ENCODE peak calls at places on chromosomes 11 and 22, in six cellular contexts. Q, J, L, P, E and Z are unnamed samples.

GRCh38 chr11:123174196-123175183 is 20.6 kb downstream of the CLMP start:
- DNase-seq in Q (no peak), J (peak), L (peak), P (no peak), E (no peak), Z (no peak)

GRCh38 chr11:130315354-130315970 is 745 bp upstream of the ZBTB44 start:
- DNase-seq in Q (no peak), J (no peak), L (no peak), P (peak), E (peak), Z (peak)

GRCh38 chr11:85663080-85663729 is 1.7 kb downstream of the CREBZF start:
- DNase-seq in Q (no peak), J (no peak), L (no peak), P (no peak), E (no peak), Z (no peak)

GRCh38 chr11:10666976-10667892 is 26.3 kb downstream of the IRAG1 start:
- DNase-seq in Q (no peak), J (no peak), L (no peak), P (no peak), E (no peak), Z (no peak)

GRCh38 chr22:46915978-46916730 is 153.7 kb downstream of the TBC1D22A start:
- DNase-seq in Q (no peak), J (no peak), L (no peak), P (no peak), E (no peak), Z (no peak)

GRCh38 chr11:34755671-34756070 is 134.8 kb downstream of the EHF start:
- DNase-seq in Q (no peak), J (no peak), L (no peak), P (no peak), E (no peak), Z (no peak)

GRCh38 chr11:5809122-5809519 is 397 bp downstream of the OR52N2 start:
- DNase-seq in Q (no peak), J (no peak), L (peak), P (no peak), E (no peak), Z (no peak)

GRCh38 chr22:19287076-19287724 is 4.3 kb downstream of the CLTCL1 start:
- DNase-seq in Q (no peak), J (peak), L (peak), P (no peak), E (no peak), Z (no peak)

GRCh38 chr22:37892566-37893338 is 13.3 kb upstream of the MICALL1 start:
- DNase-seq in Q (no peak), J (no peak), L (no peak), P (peak), E (no peak), Z (no peak)

GRCh38 chr11:133597236-133597635 is 64.9 kb upstream of the OPCML start:
- DNase-seq in Q (no peak), J (no peak), L (no peak), P (no peak), E (no peak), Z (no peak)

GRCh38 chr11:67504023-67504949 is 877 bp downstream of the PITPNM1 start:
- DNase-seq in Q (no peak), J (no peak), L (peak), P (peak), E (peak), Z (peak)

GRCh38 chr11:62889484-62890437 is 9.1 kb downstream of the SLC3A2 start:
- DNase-seq in Q (no peak), J (peak), L (peak), P (peak), E (no peak), Z (no peak)

DNA sequence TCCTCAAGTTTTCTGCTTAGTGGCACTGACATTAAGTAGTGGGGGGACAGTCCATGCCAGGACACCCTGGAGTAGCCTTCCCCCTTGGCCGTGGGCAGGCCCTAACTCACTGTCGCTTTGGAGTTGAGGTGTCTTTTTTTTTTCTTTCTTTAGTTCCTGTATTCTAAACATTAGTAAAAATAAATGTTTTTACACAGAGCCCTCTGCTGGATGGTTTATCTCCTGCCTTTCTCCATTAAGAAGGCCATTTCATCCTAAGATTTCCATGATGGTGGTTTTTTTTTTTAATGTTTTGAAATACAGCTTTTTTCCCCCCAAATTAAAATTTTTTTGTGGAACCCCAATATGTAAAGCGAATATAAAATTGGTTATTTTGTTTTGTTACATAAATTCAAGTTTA is 1.8 kb upstream of the TIGD3 start:
- DNase-seq in Q (no peak), J (no peak), L (no peak), P (no peak), E (no peak), Z (no peak)
- TF ChIP-seq CTCF in Q (no peak), J (peak), L (peak), P (no peak), E (peak), Z (no peak)

GRCh38 chr11:8167796-8168195 is 1.0 kb downstream of the RIC3 start:
- DNase-seq in Q (no peak), J (no peak), L (no peak), P (no peak), E (no peak), Z (no peak)

DNA sequence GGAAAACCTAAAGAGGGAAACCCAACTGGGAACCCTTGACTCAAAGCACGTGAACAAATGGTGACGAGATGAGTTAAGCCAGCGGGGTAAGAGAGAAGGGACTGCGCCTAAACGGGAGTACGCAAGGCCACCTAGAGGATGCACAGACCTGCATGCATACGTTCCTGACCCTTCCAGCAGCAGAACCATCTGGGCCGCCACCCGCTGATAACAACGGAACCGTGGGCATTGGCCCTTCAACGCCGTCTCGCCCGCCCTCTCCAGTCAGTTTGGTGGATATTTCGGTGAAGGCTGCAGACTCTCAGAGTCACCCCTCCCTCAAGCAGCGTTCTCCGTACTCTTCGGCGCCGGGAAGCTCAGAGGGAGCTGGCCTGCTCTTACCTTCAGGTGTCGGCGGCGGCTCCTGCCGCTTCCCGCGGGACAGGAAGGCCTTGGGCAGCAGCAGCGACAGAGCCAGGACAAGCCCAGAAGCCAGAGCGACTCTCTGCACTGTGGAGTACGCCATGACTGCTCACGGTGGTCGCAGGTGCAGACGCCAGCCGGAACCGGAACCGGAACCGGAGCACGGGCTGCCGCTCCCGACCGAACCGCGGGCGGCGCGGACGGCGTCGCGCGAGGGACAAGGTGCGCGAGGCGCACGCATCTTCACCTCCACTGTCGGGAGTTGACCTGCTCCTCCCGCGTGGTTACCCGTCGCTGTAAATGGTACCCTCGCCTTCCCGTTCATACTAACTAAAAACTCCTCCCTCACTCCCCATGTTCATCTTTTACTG is at the start of gene RIC3:
- DNase-seq in Q (no peak), J (peak), L (no peak), P (peak), E (peak), Z (peak)
- TF ChIP-seq CTCF in Q (no peak), J (no peak), L (no peak), P (no peak), E (no peak), Z (no peak)

GRCh38 chr11:117454564-117454917 is 126.9 kb downstream of the CEP164 start:
- DNase-seq in Q (no peak), J (no peak), L (no peak), P (no peak), E (no peak), Z (no peak)

GRCh38 chr11:117456027-117456720 is 128.5 kb downstream of the CEP164 start:
- DNase-seq in Q (no peak), J (no peak), L (no peak), P (peak), E (no peak), Z (no peak)

GRCh38 chr11:117457031-117457785 is 129.6 kb downstream of the CEP164 start:
- DNase-seq in Q (no peak), J (no peak), L (no peak), P (no peak), E (no peak), Z (no peak)

GRCh38 chr11:117457835-117458234 is 130.2 kb downstream of the CEP164 start:
- DNase-seq in Q (no peak), J (no peak), L (no peak), P (no peak), E (no peak), Z (no peak)

GRCh38 chr11:117453886-117454563 is 126.4 kb downstream of the CEP164 start:
- DNase-seq in Q (no peak), J (no peak), L (no peak), P (no peak), E (no peak), Z (no peak)
- TF ChIP-seq CTCF in Q (no peak), J (no peak), L (no peak), P (no peak), E (no peak), Z (no peak)

DNA sequence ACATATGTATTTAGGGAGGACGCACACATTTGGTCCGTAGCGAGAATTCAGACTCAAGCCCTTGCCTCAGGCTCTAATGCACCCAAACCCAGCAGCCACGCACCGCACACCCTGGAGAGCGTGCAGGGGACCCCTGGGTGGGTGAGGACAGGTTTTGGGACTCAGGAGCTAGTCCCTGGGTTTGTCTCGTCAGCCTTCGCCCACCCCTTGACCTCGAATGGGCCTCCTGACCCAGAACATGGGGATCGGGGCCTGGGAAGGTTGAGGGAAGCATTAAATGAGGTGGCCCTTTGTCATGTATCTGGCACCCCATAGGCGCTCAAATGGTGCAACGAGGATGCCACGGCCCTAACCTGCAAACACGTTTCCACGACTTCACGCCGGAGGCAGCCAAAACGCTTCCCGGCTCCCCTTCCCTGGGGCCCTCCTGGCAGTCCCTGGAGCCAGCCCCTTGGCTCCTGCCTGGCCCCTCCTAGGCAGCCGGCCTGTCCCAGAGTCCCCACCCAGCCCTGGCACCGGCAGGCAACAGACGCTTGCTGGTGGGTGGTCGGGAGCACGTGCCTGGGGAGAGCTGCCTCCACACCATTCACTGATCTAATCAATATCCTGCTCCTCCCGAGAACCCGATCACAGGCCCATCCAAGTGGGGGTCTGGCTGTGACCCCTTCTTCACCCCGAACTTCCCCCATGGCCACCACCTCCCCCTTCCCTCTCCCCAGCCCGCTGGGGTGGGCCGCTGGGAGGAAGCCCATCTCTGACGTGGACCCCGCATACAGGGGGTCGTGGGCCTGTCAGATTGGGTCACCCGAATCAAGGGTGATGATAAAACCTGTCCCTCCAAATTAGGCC is 5.4 kb upstream of the LINC01488 start:
- DNase-seq in Q (no peak), J (no peak), L (no peak), P (no peak), E (no peak), Z (no peak)
- TF ChIP-seq CTCF in Q (no peak), J (no peak), L (no peak), P (no peak), E (no peak), Z (no peak)

GRCh38 chr11:86865436-86865835 is 65.1 kb downstream of the PRSS23 start:
- DNase-seq in Q (no peak), J (no peak), L (no peak), P (no peak), E (no peak), Z (no peak)

GRCh38 chr11:86861810-86862209 is 61.5 kb downstream of the PRSS23 start:
- DNase-seq in Q (no peak), J (peak), L (peak), P (no peak), E (no peak), Z (no peak)
- TF ChIP-seq CTCF in Q (no peak), J (peak), L (peak), P (no peak), E (no peak), Z (no peak)

GRCh38 chr22:48580481-48580970 is 1247.1 kb downstream of the BRD1 start:
- DNase-seq in Q (no peak), J (no peak), L (no peak), P (no peak), E (no peak), Z (no peak)
- TF ChIP-seq CTCF in Q (no peak), J (no peak), L (no peak), P (no peak), E (no peak), Z (no peak)

DNA sequence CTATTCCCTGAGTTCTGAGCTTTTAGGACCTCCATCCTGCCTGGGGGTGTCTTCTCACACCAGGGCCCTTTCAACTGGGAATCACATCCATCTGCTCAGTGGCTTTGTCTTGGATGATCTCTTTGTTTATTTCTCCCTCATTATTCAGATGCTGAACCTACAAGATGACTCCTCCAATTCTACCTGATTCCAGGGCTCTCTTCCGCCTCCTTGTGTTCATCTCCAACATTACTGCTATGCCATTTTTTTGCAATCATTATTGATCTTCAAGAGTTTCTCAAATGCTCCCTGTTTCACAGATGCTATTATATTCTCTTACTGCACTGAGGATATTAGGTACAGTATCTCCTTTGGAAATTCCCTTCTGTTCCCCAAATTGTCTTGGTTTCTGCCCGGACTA is 307.7 kb downstream of the SHANK2 start:
- DNase-seq in Q (no peak), J (no peak), L (no peak), P (no peak), E (no peak), Z (no peak)
- TF ChIP-seq CTCF in Q (peak), J (no peak), L (no peak), P (no peak), E (peak), Z (no peak)

GRCh38 chr11:3051435-3052108 is 5.7 kb downstream of the CARS1 start:
- DNase-seq in Q (no peak), J (no peak), L (no peak), P (no peak), E (no peak), Z (no peak)
- TF ChIP-seq CTCF in Q (no peak), J (no peak), L (no peak), P (no peak), E (no peak), Z (no peak)

GRCh38 chr11:688681-689080 is 6.3 kb downstream of the DEAF1 start:
- DNase-seq in Q (no peak), J (no peak), L (no peak), P (no peak), E (no peak), Z (no peak)

GRCh38 chr11:690738-691633 is 4.0 kb downstream of the DEAF1 start:
- DNase-seq in Q (no peak), J (no peak), L (no peak), P (no peak), E (no peak), Z (no peak)

GRCh38 chr11:687751-688150 is 7.3 kb downstream of the DEAF1 start:
- DNase-seq in Q (no peak), J (no peak), L (no peak), P (no peak), E (no peak), Z (no peak)

GRCh38 chr11:691710-692590 is 3.1 kb downstream of the DEAF1 start:
- DNase-seq in Q (no peak), J (no peak), L (no peak), P (no peak), E (no peak), Z (no peak)

GRCh38 chr11:689630-690029 is 5.4 kb downstream of the DEAF1 start:
- DNase-seq in Q (no peak), J (no peak), L (no peak), P (no peak), E (no peak), Z (no peak)
- TF ChIP-seq CTCF in Q (no peak), J (no peak), L (no peak), P (no peak), E (no peak), Z (no peak)